ENCODE peak calls at places on chromosomes 7 and 10, in eight cellular contexts. H is epithelial cell of prostate; X is neuronal stem cell; N is T1000; I is stimulated activated CD4-positive, alpha-beta T cell treated with anti-CD3 and anti-CD28 coated beads, Interleukin-15, amount 100 ng/mL, for 24 hours; O is aorta; U is stimulated activated CD8-positive, alpha-beta memory T cell treated with anti-CD3 and anti-CD28 coated beads, Interleukin-2, amount 100 ng/mL, for 1 hour; R is SHP77. F is an unnamed sample.

GRCh38 chr7:98993024-98993897 is 114.9 kb downstream of the TRRAP start:
- DNase-seq in H (no peak), O (no peak), R (no peak), N (no peak), X (no peak), U (no peak), I (no peak), F (no peak)

GRCh38 chr10:110821508-110821907 is 50.2 kb upstream of the PDCD4 start:
- DNase-seq in U (no peak), R (no peak), I (no peak), O (no peak), X (no peak), N (no peak), H (no peak), F (no peak)

GRCh38 chr7:28163955-28164354 is 16.6 kb downstream of the JAZF1 start:
- DNase-seq in U (no peak), H (no peak), N (no peak), O (no peak), X (no peak), I (no peak), R (no peak), F (no peak)

GRCh38 chr7:87715511-87715910 is 87.3 kb downstream of the RUNDC3B start:
- DNase-seq in O (no peak), R (no peak), N (no peak), I (no peak), U (no peak), X (no peak), H (no peak), F (no peak)

GRCh38 chr10:11869743-11870460 is 46.7 kb downstream of the PROSER2 start:
- DNase-seq in U (no peak), O (peak), X (no peak), R (no peak), I (no peak), H (no peak), N (no peak), F (no peak)

GRCh38 chr10:30115391-30116253 is 56.2 kb upstream of the JCAD start:
- DNase-seq in O (no peak), H (no peak), I (no peak), R (no peak), X (no peak), N (no peak), U (no peak), F (no peak)

GRCh38 chr7:140342732-140343514 is 55.4 kb downstream of the SLC37A3 start:
- DNase-seq in R (peak), H (no peak), X (no peak), N (no peak), O (no peak), U (no peak), I (no peak), F (no peak)

GRCh38 chr10:122142652-122143237 is 128.4 kb upstream of the BTBD16 start:
- DNase-seq in U (no peak), O (peak), R (no peak), X (peak), N (peak), H (no peak), I (peak), F (no peak)

GRCh38 chr10:86773486-86773885 is 17.1 kb downstream of the BMPR1A start:
- DNase-seq in R (no peak), U (no peak), H (no peak), O (no peak), X (no peak), N (no peak), I (no peak), F (no peak)

GRCh38 chr7:108611268-108611667 is 41.6 kb downstream of the DNAJB9 start:
- DNase-seq in U (no peak), R (no peak), I (no peak), O (no peak), X (no peak), N (no peak), H (peak), F (no peak)

GRCh38 chr7:29641651-29642050 is 78.0 kb downstream of the PRR15 start:
- DNase-seq in N (no peak), R (no peak), I (no peak), H (no peak), X (no peak), O (no peak), U (no peak), F (no peak)

GRCh38 chr10:60480865-60481563 is 91.3 kb upstream of the ANK3 start:
- DNase-seq in U (no peak), X (no peak), O (no peak), H (peak), I (no peak), R (no peak), N (peak), F (no peak)

GRCh38 chr10:132132391-132132841 is 54.3 kb upstream of the DPYSL4 start:
- DNase-seq in U (no peak), H (no peak), N (no peak), X (no peak), O (peak), R (no peak), I (no peak), F (no peak)

GRCh38 chr7:129782257-129783096 is 170.3 kb downstream of the UBE2H start:
- DNase-seq in H (no peak), I (no peak), U (no peak), R (no peak), X (peak), N (no peak), O (no peak), F (no peak)

GRCh38 chr10:68604441-68604840 is 44.3 kb downstream of the TET1 start:
- DNase-seq in U (no peak), H (no peak), X (no peak), N (no peak), R (no peak), I (no peak), O (no peak), F (no peak)

GRCh38 chr10:4003348-4003973 is 218.5 kb upstream of the KLF6 start:
- DNase-seq in X (no peak), I (no peak), H (no peak), O (no peak), N (no peak), U (no peak), R (no peak), F (no peak)

GRCh38 chr10:69069090-69070042 is 18.5 kb upstream of the SRGN start:
- DNase-seq in I (no peak), X (no peak), R (no peak), U (no peak), O (no peak), N (no peak), H (no peak), F (no peak)

GRCh38 chr7:23893942-23894890 is 184.2 kb downstream of the STK31 start:
- DNase-seq in N (no peak), O (no peak), X (no peak), I (peak), H (no peak), R (peak), U (no peak), F (no peak)

GRCh38 chr10:10818082-10818481 is 199.6 kb upstream of the CELF2 start:
- DNase-seq in U (no peak), H (no peak), R (no peak), I (no peak), O (no peak), X (no peak), N (no peak), F (no peak)